ENCODE peak calls at places on chromosomes 11 and 22, in four cellular contexts. One of them, this sample, is unnamed.

GRCh38 chr11:86116996-86117705 is 48.3 kb upstream of the PICALM start:
- DNase-seq in tibial artery: no peak
- DNase-seq in keratinocyte: peak; percentile 25
- DNase-seq in right atrium auricular region: no peak
- DNase-seq in this sample: no peak

GRCh38 chr22:48695731-48696305 is 1131.9 kb downstream of the BRD1 start:
- DNase-seq in right atrium auricular region: no peak
- DNase-seq in tibial artery: no peak
- DNase-seq in keratinocyte: no peak
- DNase-seq in this sample: no peak

GRCh38 chr22:45502215-45503070 is at the start of gene FBLN1:
- DNase-seq in tibial artery: peak; percentile 75
- DNase-seq in keratinocyte: no peak
- DNase-seq in right atrium auricular region: no peak
- DNase-seq in this sample: peak; percentile 63

GRCh38 chr11:834371-835316 is 1.9 kb downstream of the CD151 start:
- DNase-seq in right atrium auricular region: peak; percentile 82
- DNase-seq in tibial artery: peak; percentile 96
- DNase-seq in keratinocyte: peak; percentile 83
- DNase-seq in this sample: no peak

GRCh38 chr11:67484847-67485311 is 2.1 kb downstream of the AIP start:
- DNase-seq in keratinocyte: no peak
- DNase-seq in tibial artery: peak; percentile 62
- DNase-seq in right atrium auricular region: no peak
- DNase-seq in this sample: no peak

GRCh38 chr22:42803454-42803853 is 53.6 kb downstream of the ARFGAP3 start:
- DNase-seq in tibial artery: peak; percentile 60
- DNase-seq in right atrium auricular region: no peak
- DNase-seq in keratinocyte: no peak
- DNase-seq in this sample: no peak

GRCh38 chr22:17369553-17370035 is 334 bp downstream of the CECR2 start:
- DNase-seq in right atrium auricular region: no peak
- DNase-seq in tibial artery: no peak
- DNase-seq in keratinocyte: no peak
- DNase-seq in this sample: peak; percentile 70

GRCh38 chr11:9735919-9736318 is 72.0 kb downstream of the SWAP70 start:
- DNase-seq in keratinocyte: no peak
- DNase-seq in right atrium auricular region: no peak
- DNase-seq in tibial artery: no peak
- DNase-seq in this sample: no peak

GRCh38 chr11:120375076-120375475 is 38.9 kb downstream of the ARHGEF12 start:
- DNase-seq in right atrium auricular region: no peak
- DNase-seq in tibial artery: no peak
- DNase-seq in keratinocyte: no peak
- DNase-seq in this sample: no peak

GRCh38 chr22:48436201-48436931 is 1391.3 kb downstream of the BRD1 start:
- DNase-seq in keratinocyte: no peak
- DNase-seq in right atrium auricular region: no peak
- DNase-seq in tibial artery: no peak
- DNase-seq in this sample: no peak

GRCh38 chr11:3888876-3889275 is 33.4 kb downstream of the STIM1 start:
- DNase-seq in tibial artery: no peak
- DNase-seq in right atrium auricular region: no peak
- DNase-seq in keratinocyte: no peak
- DNase-seq in this sample: no peak

GRCh38 chr11:70544774-70545625 is 146.7 kb downstream of the CTTN start:
- DNase-seq in tibial artery: no peak
- DNase-seq in right atrium auricular region: no peak
- DNase-seq in keratinocyte: no peak
- DNase-seq in this sample: no peak

GRCh38 chr11:9380773-9381172 is 3.7 kb upstream of the IPO7 start:
- DNase-seq in right atrium auricular region: no peak
- DNase-seq in tibial artery: no peak
- DNase-seq in keratinocyte: no peak
- DNase-seq in this sample: no peak

GRCh38 chr11:59582006-59582405 is 33.6 kb downstream of the OSBP start:
- DNase-seq in right atrium auricular region: no peak
- DNase-seq in tibial artery: no peak
- DNase-seq in keratinocyte: no peak
- DNase-seq in this sample: no peak

GRCh38 chr11:79121351-79121750 is 319.5 kb downstream of the TENM4 start:
- DNase-seq in keratinocyte: no peak
- DNase-seq in tibial artery: no peak
- DNase-seq in right atrium auricular region: no peak
- DNase-seq in this sample: no peak

GRCh38 chr11:119681537-119681936 is 47.5 kb downstream of the NECTIN1 start:
- DNase-seq in right atrium auricular region: no peak
- DNase-seq in tibial artery: no peak
- DNase-seq in keratinocyte: no peak
- DNase-seq in this sample: no peak

GRCh38 chr11:1875093-1875785 is 16.5 kb downstream of the PRR33 start:
- DNase-seq in keratinocyte: no peak
- DNase-seq in tibial artery: peak; percentile 65
- DNase-seq in right atrium auricular region: no peak
- DNase-seq in this sample: no peak

GRCh38 chr11:88790179-88790578 is 275.6 kb downstream of the GRM5 start:
- DNase-seq in keratinocyte: no peak
- DNase-seq in right atrium auricular region: no peak
- DNase-seq in tibial artery: no peak
- DNase-seq in this sample: no peak

GRCh38 chr11:129374993-129375721 is 491 bp upstream of the BARX2 start:
- DNase-seq in right atrium auricular region: no peak
- DNase-seq in tibial artery: no peak
- DNase-seq in keratinocyte: no peak
- DNase-seq in this sample: peak; percentile 43

GRCh38 chr11:16791494-16791961 is 53.1 kb downstream of the C11orf58 start:
- DNase-seq in keratinocyte: peak; percentile 61
- DNase-seq in right atrium auricular region: peak; percentile 79
- DNase-seq in tibial artery: peak; percentile 75
- DNase-seq in this sample: no peak

GRCh38 chr22:35231585-35232084 is 25.7 kb upstream of the HMGXB4 start:
- DNase-seq in tibial artery: no peak
- DNase-seq in right atrium auricular region: no peak
- DNase-seq in keratinocyte: peak; percentile 36
- DNase-seq in this sample: peak; percentile 78

GRCh38 chr11:19474954-19475811 is 234.4 kb upstream of the E2F8 start:
- DNase-seq in tibial artery: no peak
- DNase-seq in right atrium auricular region: no peak
- DNase-seq in keratinocyte: no peak
- DNase-seq in this sample: no peak

GRCh38 chr11:132874638-132875037 is 657.7 kb downstream of the OPCML start:
- DNase-seq in right atrium auricular region: no peak
- DNase-seq in tibial artery: no peak
- DNase-seq in keratinocyte: no peak
- DNase-seq in this sample: no peak

GRCh38 chr11:12088047-12088481 is 22.3 kb upstream of the MICAL2 start:
- DNase-seq in keratinocyte: no peak
- DNase-seq in right atrium auricular region: peak; percentile 83
- DNase-seq in tibial artery: peak; percentile 89
- DNase-seq in this sample: no peak

GRCh38 chr11:7677801-7678201 is 4.5 kb upstream of the CYB5R2 start:
- DNase-seq in keratinocyte: no peak
- DNase-seq in tibial artery: no peak
- DNase-seq in right atrium auricular region: no peak
- DNase-seq in this sample: no peak

GRCh38 chr11:130888790-130889189 is 27.5 kb downstream of the SNX19 start:
- DNase-seq in tibial artery: no peak
- DNase-seq in right atrium auricular region: no peak
- DNase-seq in keratinocyte: no peak
- DNase-seq in this sample: no peak

DNA sequence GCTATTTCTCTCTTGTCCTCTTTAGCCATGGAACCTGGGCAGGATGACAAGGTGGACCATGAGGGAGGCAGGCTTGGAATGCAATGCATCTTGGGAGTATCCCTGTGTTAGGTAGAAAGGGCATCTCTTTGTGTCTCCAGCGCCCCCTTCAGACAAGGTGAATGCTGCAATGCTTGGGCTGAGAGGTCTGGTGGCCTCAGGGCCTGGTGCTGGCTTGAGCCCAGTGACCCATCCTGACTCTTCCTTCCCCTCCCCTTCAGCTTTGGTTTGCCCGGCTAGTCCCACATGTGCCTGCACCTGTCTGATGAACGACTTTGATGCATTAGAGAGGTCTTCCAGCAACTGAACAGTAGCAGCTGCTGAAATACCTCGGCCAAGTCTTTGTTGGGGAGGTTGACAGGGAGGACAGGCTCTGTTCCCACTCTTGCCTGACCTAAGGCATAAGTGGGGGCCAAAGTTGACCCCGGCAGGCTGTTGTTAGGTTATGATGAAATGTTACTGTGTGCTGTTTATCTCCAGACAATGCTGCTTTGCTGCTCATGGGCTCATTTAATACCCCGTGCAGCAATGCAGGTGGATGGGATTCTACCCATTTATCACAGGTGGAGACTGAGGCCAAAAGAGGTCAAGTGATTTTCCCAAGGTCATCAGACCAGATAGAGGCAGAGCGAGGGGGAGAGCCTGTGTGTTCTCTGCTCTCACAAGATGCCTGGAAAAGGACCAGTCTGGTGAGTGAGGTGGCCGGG is 22.5 kb downstream of the MYO18B start:
- DNase-seq in tibial artery: no peak
- DNase-seq in right atrium auricular region: no peak
- DNase-seq in keratinocyte: no peak
- DNase-seq in this sample: no peak
- TF ChIP-seq CTCF in tibial artery: no peak
- TF ChIP-seq CTCF in right atrium auricular region: no peak
- TF ChIP-seq CTCF in keratinocyte: peak; percentile 40
- TF ChIP-seq CTCF in this sample: no peak

DNA sequence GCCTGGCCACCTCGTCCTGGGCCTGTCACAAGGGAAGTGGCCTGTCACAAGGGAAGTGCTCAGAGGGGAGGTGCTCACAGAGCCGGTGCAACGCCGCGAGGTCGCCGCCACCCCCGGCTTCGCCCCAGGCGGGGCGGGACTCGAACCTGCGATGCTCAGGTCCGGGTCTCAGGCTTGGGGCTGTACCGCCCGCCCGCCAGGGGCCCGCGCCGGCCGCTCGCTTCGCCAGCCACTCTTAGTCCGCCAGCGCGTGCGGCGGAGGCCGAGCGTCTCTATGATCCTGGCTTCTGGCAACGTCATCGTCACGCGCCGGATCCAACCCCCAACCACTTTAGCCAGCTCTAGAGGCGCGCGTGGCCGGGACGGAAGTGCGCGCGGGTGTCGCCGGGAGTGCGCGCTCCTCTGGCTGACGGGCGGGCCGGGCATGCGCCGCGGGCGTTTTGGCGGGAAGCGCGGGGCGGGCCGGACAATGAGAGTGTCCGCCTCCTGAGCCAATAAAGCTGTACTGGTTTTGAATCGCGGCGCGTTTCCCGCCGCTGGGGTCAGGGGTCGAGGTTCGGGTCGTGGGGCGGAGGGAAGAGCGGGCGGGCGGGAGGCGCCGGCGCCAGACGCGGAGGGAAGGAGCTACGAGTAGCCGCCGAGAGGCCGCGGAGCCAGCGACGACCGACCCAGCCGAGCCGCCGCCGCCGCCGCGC is at the start of gene TRMT2A:
- DNase-seq in tibial artery: peak; percentile 99
- DNase-seq in right atrium auricular region: peak; percentile 98
- DNase-seq in keratinocyte: peak; percentile 69
- DNase-seq in this sample: peak; percentile 99
- TF ChIP-seq CTCF in tibial artery: no peak
- TF ChIP-seq CTCF in right atrium auricular region: no peak
- TF ChIP-seq CTCF in keratinocyte: peak; percentile 27
- TF ChIP-seq CTCF in this sample: no peak

GRCh38 chr22:19798825-19799224 is 38.2 kb downstream of the TBX1 start:
- DNase-seq in keratinocyte: no peak
- DNase-seq in tibial artery: no peak
- DNase-seq in right atrium auricular region: no peak
- DNase-seq in this sample: no peak
- TF ChIP-seq CTCF in keratinocyte: no peak
- TF ChIP-seq CTCF in tibial artery: no peak
- TF ChIP-seq CTCF in right atrium auricular region: no peak
- TF ChIP-seq CTCF in this sample: no peak

DNA sequence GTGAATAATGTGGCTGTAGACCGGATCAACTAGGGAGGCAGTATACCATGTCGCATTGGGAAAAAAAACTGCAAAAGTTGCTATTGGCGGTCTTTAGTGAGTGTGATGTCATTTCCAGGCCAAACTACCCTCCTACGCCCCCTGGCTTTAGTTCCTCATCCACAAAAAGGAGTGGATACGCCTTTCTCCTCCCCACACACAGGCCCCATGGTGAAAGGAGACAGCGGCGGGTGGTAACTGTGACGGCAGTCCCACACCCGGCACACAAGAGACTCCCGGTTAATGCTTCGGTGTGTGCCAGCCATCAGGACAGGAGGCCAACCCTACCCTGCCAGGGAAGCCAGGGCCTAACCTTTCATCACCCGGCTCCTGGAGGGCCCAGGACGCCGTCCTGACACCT is 11.0 kb downstream of the TP53I11 start:
- DNase-seq in keratinocyte: no peak
- DNase-seq in tibial artery: no peak
- DNase-seq in right atrium auricular region: peak; percentile 80
- DNase-seq in this sample: peak; percentile 32
- TF ChIP-seq CTCF in keratinocyte: peak; percentile 11
- TF ChIP-seq CTCF in tibial artery: no peak
- TF ChIP-seq CTCF in right atrium auricular region: peak; percentile 21
- TF ChIP-seq CTCF in this sample: peak; percentile 41

DNA sequence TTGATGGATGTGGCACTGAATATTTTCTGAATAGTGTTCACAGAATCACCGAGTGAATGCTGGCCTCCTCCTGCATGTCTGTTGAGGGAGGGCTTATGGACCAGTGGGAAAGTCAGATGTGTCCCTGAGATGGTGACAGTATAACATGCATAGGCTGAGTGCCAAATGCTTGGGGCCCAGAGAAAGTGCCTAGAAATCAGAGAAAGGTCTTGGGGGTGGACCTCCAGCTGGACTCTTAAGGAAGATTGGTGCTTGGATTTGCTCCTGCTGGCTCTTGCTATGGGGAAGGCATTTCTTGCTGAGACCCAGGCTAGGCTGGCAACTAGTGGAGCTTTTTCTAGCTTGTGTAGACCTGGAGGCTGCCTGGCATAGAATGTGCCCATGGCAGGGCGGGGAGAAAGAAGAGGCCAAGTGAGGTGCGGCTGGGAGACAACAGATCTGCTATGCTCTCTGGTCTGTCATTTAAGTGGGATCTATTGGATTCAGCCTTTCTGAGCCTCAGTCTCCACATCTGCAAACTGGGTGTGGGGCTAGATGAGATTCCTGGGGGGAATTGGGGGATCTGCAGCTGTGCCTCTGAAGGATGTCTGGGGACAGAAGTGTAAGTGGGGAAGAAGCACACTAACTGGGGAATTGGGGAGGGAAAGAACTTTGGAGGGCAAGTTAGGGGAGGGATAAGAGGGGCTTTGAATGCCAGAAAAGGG is 27.4 kb downstream of the ZNRF3 start:
- DNase-seq in right atrium auricular region: no peak
- DNase-seq in tibial artery: no peak
- DNase-seq in keratinocyte: no peak
- DNase-seq in this sample: no peak
- TF ChIP-seq CTCF in right atrium auricular region: no peak
- TF ChIP-seq CTCF in tibial artery: no peak
- TF ChIP-seq CTCF in keratinocyte: no peak
- TF ChIP-seq CTCF in this sample: no peak

This sample was measured in endothelial cell.